ENCODE peak calls at places on chromosomes 11 and 22, in seven cellular contexts. D is GM10248, V is bronchial epithelial cell, H is MM.1S, N is dorsolateral prefrontal cortex, P is nephron progenitor cell, L is stomach. A is an unnamed sample.

GRCh38 chr11:101583180-101584128 is at the start of gene TRPC6:
- DNase-seq in H (no peak), L (no peak), V (peak), P (peak), D (peak), N (no peak), A (no peak)

GRCh38 chr11:65661599-65662246 is 993 bp downstream of the RELA start:
- DNase-seq in V (no peak), H (no peak), L (no peak), N (no peak), D (no peak), P (no peak), A (no peak)

GRCh38 chr22:38180841-38181452 is 683 bp downstream of the PLA2G6 start:
- DNase-seq in P (no peak), N (peak), L (peak), D (no peak), V (peak), H (peak), A (no peak)

GRCh38 chr11:8839306-8839956 is 71.6 kb upstream of the AKIP1 start:
- DNase-seq in L (no peak), H (no peak), N (no peak), P (no peak), D (no peak), V (no peak), A (no peak)

GRCh38 chr11:134288486-134288885 is 12.3 kb downstream of the GLB1L3 start:
- DNase-seq in D (no peak), L (no peak), P (no peak), V (no peak), N (no peak), H (no peak), A (no peak)

GRCh38 chr22:46107089-46107664 is 43.1 kb upstream of the PPARA start:
- DNase-seq in N (peak), D (no peak), H (no peak), V (peak), L (peak), P (no peak), A (no peak)

GRCh38 chr22:46738961-46739870 is 1.2 kb upstream of the CERK start:
- DNase-seq in L (peak), V (peak), D (no peak), H (peak), P (peak), N (no peak), A (peak)

GRCh38 chr11:86905252-86905651 is 49.9 kb downstream of the FZD4 start:
- DNase-seq in D (no peak), V (no peak), H (no peak), P (no peak), L (no peak), N (no peak), A (no peak)

GRCh38 chr11:63573881-63574855 is 11.0 kb upstream of the PLAAT2 start:
- DNase-seq in P (no peak), H (peak), V (peak), D (peak), L (peak), N (no peak), A (no peak)

GRCh38 chr11:75350743-75351540 is 519 bp downstream of the ARRB1 start:
- DNase-seq in D (peak), L (peak), H (no peak), V (peak), P (peak), N (no peak), A (no peak)

GRCh38 chr22:50733521-50734342 is 4.3 kb upstream of the ACR start:
- DNase-seq in N (peak), P (no peak), D (no peak), H (peak), L (no peak), V (no peak), A (no peak)

GRCh38 chr11:24357620-24358386 is 139.1 kb upstream of the LUZP2 start:
- DNase-seq in L (no peak), P (no peak), H (no peak), N (no peak), V (no peak), D (no peak), A (no peak)

GRCh38 chr11:87397250-87397649 is 359.5 kb downstream of the TMEM135 start:
- DNase-seq in H (no peak), P (no peak), L (no peak), D (no peak), V (no peak), N (no peak), A (no peak)

GRCh38 chr11:72625746-72626636 is 48.2 kb downstream of the PDE2A start:
- DNase-seq in V (no peak), P (no peak), D (no peak), L (peak), N (no peak), H (no peak), A (no peak)

GRCh38 chr11:20887137-20887536 is 217.8 kb downstream of the NELL1 start:
- DNase-seq in P (no peak), D (no peak), H (no peak), L (no peak), V (no peak), N (no peak), A (no peak)

GRCh38 chr11:28621648-28622215 is 513.5 kb downstream of the METTL15 start:
- DNase-seq in H (no peak), N (no peak), V (no peak), P (no peak), L (peak), D (no peak), A (no peak)

GRCh38 chr22:46934746-46935491 is 172.5 kb downstream of the TBC1D22A start:
- DNase-seq in D (peak), N (no peak), L (no peak), V (peak), H (no peak), P (no peak), A (peak)

GRCh38 chr11:94910779-94911178 is 62.6 kb downstream of the CWC15 start:
- DNase-seq in H (no peak), P (no peak), D (no peak), V (no peak), N (no peak), L (no peak), A (no peak)

GRCh38 chr22:42154731-42155543 is 24.3 kb upstream of the CYP2D6 start:
- DNase-seq in V (no peak), N (no peak), D (no peak), P (no peak), L (no peak), H (no peak), A (no peak)

GRCh38 chr11:44840526-44840925 is 110.2 kb downstream of the TP53I11 start:
- DNase-seq in L (no peak), V (no peak), D (no peak), H (no peak), N (no peak), P (no peak), A (no peak)
- TF ChIP-seq CTCF in L (no peak), V (no peak), D (no peak), H (no peak), N (no peak), P (no peak), A (no peak)

DNA sequence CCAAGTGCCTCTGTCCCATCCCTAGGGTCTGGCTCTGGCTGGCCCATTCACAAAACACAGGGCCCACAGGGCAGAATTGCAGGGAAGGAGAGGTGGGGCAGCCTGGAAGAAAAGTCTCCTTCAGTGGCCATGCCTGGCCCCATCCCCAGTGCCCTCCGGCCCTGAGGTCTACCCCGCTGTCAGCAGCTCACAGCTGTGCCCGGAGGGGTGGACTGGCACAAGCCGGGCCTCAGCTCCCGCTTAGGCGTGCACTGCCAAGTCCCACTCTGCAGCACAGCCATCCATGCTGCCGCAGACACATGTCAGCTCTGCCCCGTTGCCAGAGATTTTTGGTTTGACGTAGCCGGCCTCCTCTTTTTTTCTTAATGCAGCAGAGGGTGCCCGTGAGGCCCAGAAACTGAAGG is 3.9 kb upstream of the SCN2B start:
- DNase-seq in P (peak), H (no peak), L (no peak), N (peak), V (peak), D (no peak), A (peak)
- TF ChIP-seq CTCF in P (no peak), H (no peak), L (no peak), N (no peak), V (no peak), D (no peak), A (no peak)

DNA sequence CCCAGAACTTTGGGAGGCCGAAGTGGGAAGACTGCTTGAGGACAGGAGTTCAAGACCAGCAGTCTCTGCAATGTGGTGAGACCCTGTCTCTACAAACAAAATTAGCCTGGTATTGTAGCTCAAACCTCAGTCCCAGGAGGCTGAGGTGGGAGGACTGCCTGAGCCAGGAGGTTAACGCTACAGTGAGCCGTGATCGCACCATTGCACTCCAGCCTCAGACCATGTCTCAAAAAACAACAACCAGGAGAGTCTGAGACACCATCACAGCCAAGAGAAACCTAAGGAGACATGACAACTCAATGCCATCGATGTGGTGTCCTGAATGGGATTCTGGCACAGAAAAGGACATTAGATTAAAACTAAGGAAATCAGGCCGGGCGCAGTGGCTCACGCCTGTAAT is 28.3 kb upstream of the KDM2A start:
- DNase-seq in N (no peak), L (no peak), D (no peak), V (no peak), P (no peak), H (no peak), A (no peak)
- TF ChIP-seq CTCF in N (no peak), L (no peak), D (no peak), V (no peak), P (no peak), H (no peak), A (no peak)

DNA sequence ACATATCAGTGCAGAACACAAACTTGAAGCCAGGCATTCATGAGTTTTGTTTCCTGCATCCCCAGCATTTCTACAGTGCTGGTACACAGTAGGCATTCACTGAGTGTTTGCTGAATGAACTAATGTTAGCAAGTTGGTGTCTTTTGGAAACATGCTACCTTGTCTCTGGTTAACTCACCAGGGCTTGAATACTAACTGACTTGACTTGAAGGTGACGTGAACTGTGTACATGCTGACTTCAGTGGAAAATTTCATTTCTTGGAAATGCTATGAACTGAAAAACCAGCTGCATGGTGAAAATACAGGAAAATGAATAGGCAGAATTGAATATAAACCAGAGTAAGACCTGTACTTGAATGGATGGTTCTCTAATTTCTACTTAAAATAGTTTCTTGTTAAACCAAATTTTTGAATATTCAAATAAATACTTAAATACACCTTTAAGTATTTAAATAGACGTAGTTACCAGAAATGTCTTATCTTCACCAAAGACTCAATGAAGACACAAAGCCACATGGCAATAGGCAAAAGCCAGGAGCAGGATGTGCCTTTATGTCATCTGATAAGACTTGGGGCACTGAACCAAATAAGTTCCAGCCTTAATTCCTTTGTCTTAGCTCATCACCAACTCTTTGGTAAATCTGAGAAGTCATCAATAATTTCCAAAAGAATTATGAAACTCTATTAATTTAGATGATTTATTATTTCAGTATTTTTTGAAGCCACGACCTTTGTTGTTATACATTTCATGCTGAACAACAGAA is 39.7 kb upstream of the POU2AF2 start:
- DNase-seq in L (no peak), N (no peak), P (no peak), H (no peak), V (peak), D (no peak), A (no peak)
- TF ChIP-seq CTCF in L (no peak), N (no peak), P (no peak), H (no peak), V (no peak), D (no peak), A (no peak)

GRCh38 chr11:71223671-71224660 is 28.4 kb downstream of the SHANK2 start:
- DNase-seq in D (no peak), P (no peak), L (no peak), H (no peak), N (no peak), V (no peak), A (no peak)

GRCh38 chr11:71221851-71222250 is 30.5 kb downstream of the SHANK2 start:
- DNase-seq in H (no peak), D (no peak), N (no peak), P (no peak), V (no peak), L (no peak), A (no peak)

GRCh38 chr11:71222318-71223080 is 29.9 kb downstream of the SHANK2 start:
- DNase-seq in L (no peak), N (no peak), H (no peak), D (no peak), V (no peak), P (no peak), A (no peak)

GRCh38 chr11:71221201-71221600 is 31.2 kb downstream of the SHANK2 start:
- DNase-seq in V (no peak), N (no peak), P (no peak), L (no peak), D (no peak), H (no peak), A (no peak)

GRCh38 chr11:71223081-71223405 is 29.3 kb downstream of the SHANK2 start:
- DNase-seq in H (no peak), N (no peak), D (no peak), L (no peak), P (no peak), V (no peak), A (no peak)
- TF ChIP-seq CTCF in H (no peak), N (no peak), D (no peak), L (no peak), P (no peak), V (no peak), A (no peak)

DNA sequence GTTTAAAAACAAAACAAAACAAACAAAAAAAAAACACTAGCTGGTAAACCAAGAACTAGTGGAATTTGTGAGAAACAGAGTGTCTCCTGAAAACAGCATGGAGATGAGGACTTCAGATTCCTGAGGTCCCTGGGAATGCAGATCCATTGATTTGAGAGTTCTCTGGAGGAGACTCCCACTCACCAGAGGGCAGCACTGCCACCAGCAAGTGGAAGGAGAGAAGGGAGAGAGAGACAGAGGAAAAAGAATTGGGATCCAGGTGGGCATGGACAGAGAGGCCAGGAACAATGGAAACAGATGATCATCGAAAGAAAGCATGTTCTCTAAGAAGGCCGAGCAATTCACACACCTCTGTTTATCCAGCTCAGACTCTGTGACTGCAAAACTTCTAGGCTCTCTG is 31.8 kb downstream of the ETS1 start:
- DNase-seq in H (no peak), D (no peak), L (no peak), P (no peak), N (no peak), V (peak), A (no peak)
- TF ChIP-seq CTCF in H (no peak), D (no peak), L (peak), P (no peak), N (peak), V (peak), A (no peak)